ENCODE peak calls at places on chromosomes 5 and 9, in six cellular contexts. One of them, this sample, is unnamed.

GRCh38 chr9:136050706-136051567 is 44.2 kb downstream of the NACC2 start:
- DNase-seq in progenitor cell of endocrine pancreas: no peak
- DNase-seq in epithelial cell of proximal tubule: no peak
- DNase-seq in H9: peak
- DNase-seq in upper lobe of right lung: peak
- DNase-seq in AG09319: no peak
- DNase-seq in this sample: no peak

GRCh38 chr5:142343531-142343930 is 18.7 kb upstream of the SPRY4 start:
- DNase-seq in progenitor cell of endocrine pancreas: no peak
- DNase-seq in epithelial cell of proximal tubule: no peak
- DNase-seq in H9: no peak
- DNase-seq in upper lobe of right lung: no peak
- DNase-seq in AG09319: no peak
- DNase-seq in this sample: no peak

GRCh38 chr9:122580360-122580759 is 2.8 kb downstream of the OR1L8 start:
- DNase-seq in progenitor cell of endocrine pancreas: no peak
- DNase-seq in epithelial cell of proximal tubule: peak
- DNase-seq in H9: no peak
- DNase-seq in upper lobe of right lung: no peak
- DNase-seq in AG09319: peak
- DNase-seq in this sample: no peak

GRCh38 chr9:129333961-129334743 is 156.1 kb upstream of the IER5L start:
- DNase-seq in progenitor cell of endocrine pancreas: peak
- DNase-seq in epithelial cell of proximal tubule: peak
- DNase-seq in H9: peak
- DNase-seq in upper lobe of right lung: peak
- DNase-seq in AG09319: peak
- DNase-seq in this sample: no peak

GRCh38 chr9:94160594-94161501 is 76.6 kb downstream of the PTPDC1 start:
- DNase-seq in progenitor cell of endocrine pancreas: no peak
- DNase-seq in epithelial cell of proximal tubule: no peak
- DNase-seq in H9: no peak
- DNase-seq in upper lobe of right lung: no peak
- DNase-seq in AG09319: no peak
- DNase-seq in this sample: no peak

GRCh38 chr5:177434437-177434836 is 8.0 kb downstream of the GRK6 start:
- DNase-seq in progenitor cell of endocrine pancreas: no peak
- DNase-seq in epithelial cell of proximal tubule: no peak
- DNase-seq in H9: no peak
- DNase-seq in upper lobe of right lung: no peak
- DNase-seq in AG09319: no peak
- DNase-seq in this sample: no peak

GRCh38 chr9:136370687-136371530 is 2.6 kb downstream of the CARD9 start:
- DNase-seq in progenitor cell of endocrine pancreas: no peak
- DNase-seq in epithelial cell of proximal tubule: no peak
- DNase-seq in H9: no peak
- DNase-seq in upper lobe of right lung: no peak
- DNase-seq in AG09319: no peak
- DNase-seq in this sample: no peak

GRCh38 chr5:36875789-36876388 is 680 bp upstream of the NIPBL start:
- DNase-seq in progenitor cell of endocrine pancreas: peak
- DNase-seq in epithelial cell of proximal tubule: no peak
- DNase-seq in H9: peak
- DNase-seq in upper lobe of right lung: peak
- DNase-seq in AG09319: no peak
- DNase-seq in this sample: no peak

GRCh38 chr9:123684393-123685149 is 245.4 kb downstream of the DENND1A start:
- DNase-seq in progenitor cell of endocrine pancreas: no peak
- DNase-seq in epithelial cell of proximal tubule: no peak
- DNase-seq in H9: no peak
- DNase-seq in upper lobe of right lung: no peak
- DNase-seq in AG09319: no peak
- DNase-seq in this sample: no peak

GRCh38 chr5:172459396-172460165 is 5.3 kb upstream of the SH3PXD2B start:
- DNase-seq in progenitor cell of endocrine pancreas: no peak
- DNase-seq in epithelial cell of proximal tubule: no peak
- DNase-seq in H9: no peak
- DNase-seq in upper lobe of right lung: no peak
- DNase-seq in AG09319: no peak
- DNase-seq in this sample: no peak

GRCh38 chr5:177131711-177132503 is 1.7 kb upstream of the NSD1 start:
- DNase-seq in progenitor cell of endocrine pancreas: no peak
- DNase-seq in epithelial cell of proximal tubule: no peak
- DNase-seq in H9: peak
- DNase-seq in upper lobe of right lung: peak
- DNase-seq in AG09319: no peak
- DNase-seq in this sample: no peak

GRCh38 chr9:136978073-136978864 is 965 bp downstream of the PTGDS start:
- DNase-seq in progenitor cell of endocrine pancreas: no peak
- DNase-seq in epithelial cell of proximal tubule: no peak
- DNase-seq in H9: peak
- DNase-seq in upper lobe of right lung: peak
- DNase-seq in AG09319: no peak
- DNase-seq in this sample: no peak

GRCh38 chr5:177431317-177432142 is 5.1 kb downstream of the GRK6 start:
- DNase-seq in progenitor cell of endocrine pancreas: no peak
- DNase-seq in epithelial cell of proximal tubule: no peak
- DNase-seq in H9: no peak
- DNase-seq in upper lobe of right lung: peak
- DNase-seq in AG09319: no peak
- DNase-seq in this sample: no peak

GRCh38 chr9:107755267-107755666 is 265.7 kb upstream of the KLF4 start:
- DNase-seq in progenitor cell of endocrine pancreas: no peak
- DNase-seq in epithelial cell of proximal tubule: peak
- DNase-seq in H9: no peak
- DNase-seq in upper lobe of right lung: no peak
- DNase-seq in AG09319: no peak
- DNase-seq in this sample: no peak

GRCh38 chr5:151757233-151758140 is 944 bp downstream of the ATOX1 start:
- DNase-seq in progenitor cell of endocrine pancreas: no peak
- DNase-seq in epithelial cell of proximal tubule: no peak
- DNase-seq in H9: no peak
- DNase-seq in upper lobe of right lung: no peak
- DNase-seq in AG09319: no peak
- DNase-seq in this sample: no peak

GRCh38 chr9:131781069-131781468 is 41.2 kb upstream of the RAPGEF1 start:
- DNase-seq in progenitor cell of endocrine pancreas: no peak
- DNase-seq in epithelial cell of proximal tubule: no peak
- DNase-seq in H9: no peak
- DNase-seq in upper lobe of right lung: no peak
- DNase-seq in AG09319: no peak
- DNase-seq in this sample: no peak

GRCh38 chr5:10323588-10324488 is 16.1 kb upstream of the CMBL start:
- DNase-seq in progenitor cell of endocrine pancreas: no peak
- DNase-seq in epithelial cell of proximal tubule: no peak
- DNase-seq in H9: no peak
- DNase-seq in upper lobe of right lung: no peak
- DNase-seq in AG09319: no peak
- DNase-seq in this sample: no peak

GRCh38 chr9:136621734-136622093 is 41.0 kb upstream of the EGFL7 start:
- DNase-seq in progenitor cell of endocrine pancreas: no peak
- DNase-seq in epithelial cell of proximal tubule: no peak
- DNase-seq in H9: no peak
- DNase-seq in upper lobe of right lung: no peak
- DNase-seq in AG09319: no peak
- DNase-seq in this sample: no peak

GRCh38 chr9:98852961-98853360 is 45.5 kb downstream of the GALNT12 start:
- DNase-seq in progenitor cell of endocrine pancreas: no peak
- DNase-seq in epithelial cell of proximal tubule: no peak
- DNase-seq in H9: no peak
- DNase-seq in upper lobe of right lung: no peak
- DNase-seq in AG09319: no peak
- DNase-seq in this sample: no peak

DNA sequence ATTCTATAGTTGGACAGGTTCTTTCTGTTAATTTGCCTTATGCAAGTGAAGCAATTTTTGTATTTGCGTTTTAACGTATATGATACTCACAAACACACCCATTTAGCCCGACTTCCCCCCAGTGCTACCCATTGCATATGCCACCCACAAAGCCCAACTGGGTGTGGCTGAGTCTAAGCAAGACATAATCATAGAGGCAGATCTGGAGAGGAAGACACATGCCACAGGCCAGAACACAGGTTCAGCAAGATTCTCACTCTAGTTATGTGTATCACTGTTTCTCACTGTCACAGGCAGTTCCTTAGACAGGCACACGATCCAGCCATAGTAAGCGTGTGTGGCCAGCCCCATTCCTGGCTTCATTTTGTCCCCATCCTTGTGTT is 29.0 kb upstream of the PUM3 start:
- DNase-seq in progenitor cell of endocrine pancreas: no peak
- DNase-seq in epithelial cell of proximal tubule: no peak
- DNase-seq in H9: no peak
- DNase-seq in upper lobe of right lung: no peak
- DNase-seq in AG09319: no peak
- DNase-seq in this sample: no peak
- TF ChIP-seq CTCF in progenitor cell of endocrine pancreas: no peak
- TF ChIP-seq CTCF in epithelial cell of proximal tubule: no peak
- TF ChIP-seq CTCF in H9: no peak
- TF ChIP-seq CTCF in upper lobe of right lung: no peak
- TF ChIP-seq CTCF in AG09319: no peak
- TF ChIP-seq CTCF in this sample: no peak

GRCh38 chr9:110142868-110143866 is 64.8 kb downstream of the C9orf152 start:
- DNase-seq in progenitor cell of endocrine pancreas: no peak
- DNase-seq in epithelial cell of proximal tubule: no peak
- DNase-seq in H9: peak
- DNase-seq in upper lobe of right lung: no peak
- DNase-seq in AG09319: no peak
- DNase-seq in this sample: no peak
- TF ChIP-seq CTCF in progenitor cell of endocrine pancreas: peak
- TF ChIP-seq CTCF in epithelial cell of proximal tubule: peak
- TF ChIP-seq CTCF in H9: peak
- TF ChIP-seq CTCF in upper lobe of right lung: peak
- TF ChIP-seq CTCF in AG09319: no peak
- TF ChIP-seq CTCF in this sample: peak

GRCh38 chr9:73031350-73031749 is 78.5 kb upstream of the ALDH1A1 start:
- DNase-seq in progenitor cell of endocrine pancreas: no peak
- DNase-seq in epithelial cell of proximal tubule: no peak
- DNase-seq in H9: no peak
- DNase-seq in upper lobe of right lung: no peak
- DNase-seq in AG09319: no peak
- DNase-seq in this sample: no peak

GRCh38 chr9:73038613-73039012 is 85.8 kb upstream of the ALDH1A1 start:
- DNase-seq in progenitor cell of endocrine pancreas: no peak
- DNase-seq in epithelial cell of proximal tubule: no peak
- DNase-seq in H9: peak
- DNase-seq in upper lobe of right lung: peak
- DNase-seq in AG09319: peak
- DNase-seq in this sample: no peak

GRCh38 chr9:73037613-73038012 is 84.8 kb upstream of the ALDH1A1 start:
- DNase-seq in progenitor cell of endocrine pancreas: no peak
- DNase-seq in epithelial cell of proximal tubule: no peak
- DNase-seq in H9: no peak
- DNase-seq in upper lobe of right lung: no peak
- DNase-seq in AG09319: no peak
- DNase-seq in this sample: no peak

GRCh38 chr9:73038089-73038509 is 85.2 kb upstream of the ALDH1A1 start:
- DNase-seq in progenitor cell of endocrine pancreas: no peak
- DNase-seq in epithelial cell of proximal tubule: no peak
- DNase-seq in H9: no peak
- DNase-seq in upper lobe of right lung: no peak
- DNase-seq in AG09319: no peak
- DNase-seq in this sample: no peak

DNA sequence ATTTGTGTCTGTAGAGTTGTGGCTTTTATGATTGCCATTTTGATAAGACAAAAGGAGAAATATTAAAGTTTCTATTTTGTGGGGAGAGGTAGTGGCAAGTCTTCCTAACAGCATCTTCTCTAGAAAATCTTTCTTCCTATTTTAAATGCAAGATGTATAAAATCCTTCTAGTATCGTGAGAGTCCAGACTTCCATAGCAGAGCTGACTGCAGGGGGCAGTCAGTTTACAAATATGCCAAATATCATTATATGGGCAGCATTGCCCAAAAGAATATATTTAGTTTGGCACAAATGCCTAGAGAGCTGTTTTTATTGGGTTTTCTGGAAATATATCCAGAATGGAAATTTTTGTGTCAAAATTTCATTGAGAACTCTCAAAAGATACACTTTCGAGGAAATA is 82.1 kb upstream of the ALDH1A1 start:
- DNase-seq in progenitor cell of endocrine pancreas: no peak
- DNase-seq in epithelial cell of proximal tubule: no peak
- DNase-seq in H9: no peak
- DNase-seq in upper lobe of right lung: no peak
- DNase-seq in AG09319: no peak
- DNase-seq in this sample: no peak
- TF ChIP-seq CTCF in progenitor cell of endocrine pancreas: no peak
- TF ChIP-seq CTCF in epithelial cell of proximal tubule: peak
- TF ChIP-seq CTCF in H9: no peak
- TF ChIP-seq CTCF in upper lobe of right lung: no peak
- TF ChIP-seq CTCF in AG09319: no peak
- TF ChIP-seq CTCF in this sample: no peak

DNA sequence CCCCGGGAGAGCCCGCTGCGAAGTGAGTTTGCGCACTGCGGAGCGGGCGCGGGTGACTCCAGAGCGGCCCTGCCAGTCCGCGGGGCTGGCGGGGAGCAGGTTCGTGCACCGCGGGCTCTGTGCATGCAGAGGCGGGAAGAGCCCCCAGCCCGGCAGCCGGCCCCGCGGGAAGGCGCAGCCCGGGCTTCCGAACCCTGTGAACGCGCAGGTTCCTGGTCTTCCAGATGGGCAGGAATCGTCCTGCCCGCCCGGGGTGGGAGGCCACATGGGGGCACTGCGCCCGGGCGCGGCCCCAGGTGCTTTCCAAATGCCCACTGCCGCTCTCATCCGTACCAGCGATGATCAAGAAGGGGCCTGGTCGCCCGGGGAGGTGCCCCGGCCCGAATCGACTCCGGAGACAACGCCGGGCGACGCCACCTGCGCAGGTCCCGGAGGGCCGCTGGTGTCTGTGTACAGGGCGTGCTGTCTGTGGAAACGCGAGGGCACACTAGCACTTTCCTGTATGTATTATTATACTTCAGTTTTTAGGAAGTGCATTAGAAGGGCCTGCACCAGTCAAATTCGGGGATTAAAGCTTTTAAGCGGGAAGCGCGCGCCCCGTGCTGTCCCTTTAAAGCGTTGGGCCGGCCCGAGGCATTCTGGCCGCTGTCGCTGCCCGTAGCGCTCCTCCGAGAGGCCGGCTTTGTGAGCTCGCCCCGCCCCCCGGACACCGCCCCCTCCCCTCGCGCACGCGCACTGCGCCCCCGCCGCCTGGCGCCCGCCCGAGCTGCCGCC is at the start of gene WDR5:
- DNase-seq in progenitor cell of endocrine pancreas: peak
- DNase-seq in epithelial cell of proximal tubule: peak
- DNase-seq in H9: peak
- DNase-seq in upper lobe of right lung: peak
- DNase-seq in AG09319: peak
- DNase-seq in this sample: peak
- TF ChIP-seq CTCF in progenitor cell of endocrine pancreas: peak
- TF ChIP-seq CTCF in epithelial cell of proximal tubule: peak
- TF ChIP-seq CTCF in H9: peak
- TF ChIP-seq CTCF in upper lobe of right lung: peak
- TF ChIP-seq CTCF in AG09319: peak
- TF ChIP-seq CTCF in this sample: no peak

DNA sequence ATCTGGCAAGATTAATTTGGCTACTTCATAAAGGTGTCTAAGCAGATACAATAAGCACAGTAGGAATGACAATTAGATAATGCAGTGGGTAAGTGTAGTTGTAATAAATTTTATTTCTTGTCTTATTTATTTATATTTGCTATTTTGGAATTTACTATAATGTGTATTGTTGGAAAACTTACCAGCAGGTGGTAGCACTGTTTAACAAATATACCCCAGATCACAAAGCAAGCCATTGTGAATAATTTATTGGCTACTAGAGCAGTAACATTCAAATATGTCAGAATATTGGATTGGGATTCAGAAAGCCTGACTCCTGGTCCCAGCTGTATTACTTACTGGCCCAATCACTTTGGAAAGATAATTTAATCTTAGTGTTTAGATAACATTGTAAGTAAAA is 78.0 kb downstream of the ISOC1 start:
- DNase-seq in progenitor cell of endocrine pancreas: no peak
- DNase-seq in epithelial cell of proximal tubule: no peak
- DNase-seq in H9: no peak
- DNase-seq in upper lobe of right lung: no peak
- DNase-seq in AG09319: no peak
- DNase-seq in this sample: no peak
- TF ChIP-seq CTCF in progenitor cell of endocrine pancreas: peak
- TF ChIP-seq CTCF in epithelial cell of proximal tubule: peak
- TF ChIP-seq CTCF in H9: peak
- TF ChIP-seq CTCF in upper lobe of right lung: no peak
- TF ChIP-seq CTCF in AG09319: no peak
- TF ChIP-seq CTCF in this sample: peak

This sample was measured in D721Med.